ENCODE peak calls at places on chromosomes 11 and 22, in nine cellular contexts. H is mammary epithelial cell, X is cardiac muscle cell, I is GM23338, S is iPS DF 6.9, L is AG04450, M is suprapubic skin, P is neural progenitor cell, N is aorta. G is an unnamed sample.
A peak's percentile ranks its signal among the peaks of the same experiment; 100 is the strongest.

GRCh38 chr22:37162221-37163095 is 12.7 kb upstream of the IL2RB start:
- DNase-seq in S (no peak), P (no peak), N (no peak), M (no peak), L (no peak), H (no peak), X (no peak), I (no peak), G (no peak)

GRCh38 chr22:36386351-36386899 is 1.3 kb downstream of the MYH9 start:
- DNase-seq in L (no peak), S (no peak), M (no peak), I (no peak), P (peak; percentile 79), N (peak; percentile 80), X (no peak), H (no peak), G (no peak)

GRCh38 chr11:19753451-19754041 is 40.9 kb downstream of the NAV2 start:
- DNase-seq in S (no peak), N (no peak), I (peak; percentile 41), H (no peak), M (no peak), P (no peak), X (no peak), L (no peak), G (no peak)

GRCh38 chr11:102589047-102589459 is 36.1 kb downstream of the MMP20 start:
- DNase-seq in M (no peak), S (no peak), P (no peak), N (no peak), X (no peak), H (no peak), L (no peak), I (no peak), G (no peak)

GRCh38 chr11:72039108-72039850 is 40.6 kb downstream of the IL18BP start:
- DNase-seq in P (no peak), X (peak; percentile 27), I (peak; percentile 19), S (no peak), M (no peak), L (peak; percentile 7), N (no peak), H (no peak), G (no peak)

GRCh38 chr11:26186389-26186788 is 145.5 kb upstream of the ANO3 start:
- DNase-seq in N (no peak), L (no peak), X (no peak), I (no peak), S (no peak), H (no peak), M (no peak), P (no peak), G (no peak)

GRCh38 chr22:43100223-43100622 is 10.3 kb upstream of the BIK start:
- DNase-seq in L (no peak), H (peak; percentile 53), P (no peak), N (no peak), S (no peak), I (no peak), X (no peak), M (no peak), G (peak; percentile 46)

GRCh38 chr11:36018967-36019596 is 75.2 kb downstream of the LDLRAD3 start:
- DNase-seq in M (no peak), X (no peak), L (no peak), S (no peak), N (no peak), I (no peak), P (no peak), H (no peak), G (no peak)

DNA sequence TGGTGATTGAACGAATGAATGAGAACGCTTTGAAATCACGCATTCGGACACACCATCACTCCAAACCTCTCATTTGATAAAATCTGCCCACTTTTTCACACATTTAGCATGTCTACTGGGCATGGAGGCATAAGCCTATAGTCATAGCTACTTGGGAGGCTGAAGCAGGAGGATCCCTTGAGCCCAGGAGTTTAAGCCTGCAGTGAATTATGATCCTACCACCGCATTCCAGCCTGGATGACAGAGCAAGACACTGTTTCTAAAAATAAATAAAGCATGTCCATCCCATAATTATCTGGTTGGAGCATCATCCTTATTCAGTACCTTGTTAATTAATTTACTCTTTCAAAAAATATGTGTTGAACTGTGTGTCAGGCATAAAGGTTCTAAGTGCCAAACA is 3.3 kb upstream of the PICALM start:
- DNase-seq in S (no peak), L (no peak), H (no peak), N (no peak), I (no peak), P (no peak), M (no peak), X (no peak), G (no peak)
- H3K27ac ChIP-seq in S (no peak overlapping the region), L (no peak overlapping the region), H (no peak overlapping the region), N (no peak overlapping the region), I (no peak overlapping the region), P (no peak overlapping the region), M (no peak overlapping the region), X (no peak overlapping the region), G (no peak overlapping the region)

DNA sequence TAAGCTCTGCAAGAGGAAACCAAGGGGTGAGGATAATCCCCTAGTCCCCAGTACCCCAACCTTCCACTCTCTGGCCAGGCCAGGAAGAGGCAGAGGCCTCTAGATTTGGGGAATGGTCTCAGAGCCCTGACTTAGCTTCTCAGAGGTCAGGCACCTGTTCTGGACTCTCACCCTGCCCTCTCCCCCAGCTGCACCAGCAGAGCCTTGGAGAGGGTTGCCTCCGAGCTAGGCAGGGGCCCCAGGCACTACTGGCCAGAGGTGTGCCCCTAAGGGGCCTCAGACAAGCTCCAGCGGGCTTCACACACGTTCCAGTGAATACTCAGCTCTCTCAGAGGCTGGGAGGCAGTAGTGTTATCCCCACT is 8.0 kb downstream of the FREY1 start:
- DNase-seq in S (no peak), I (no peak), N (no peak), L (no peak), X (no peak), H (no peak), M (no peak), P (no peak), G (no peak)
- H3K27ac ChIP-seq in S (no peak overlapping the region), I (no peak overlapping the region), N (no peak overlapping the region), L (no peak overlapping the region), X (no peak overlapping the region), H (no peak overlapping the region), M (no peak overlapping the region), P (no peak overlapping the region), G (no peak overlapping the region)

GRCh38 chr22:48199667-48200066 is 1437.2 kb downstream of the TBC1D22A start:
- DNase-seq in S (no peak), X (no peak), H (no peak), P (no peak), I (no peak), M (no peak), N (no peak), L (no peak), G (no peak)
- H3K27ac ChIP-seq in S (no peak overlapping the region), X (no peak overlapping the region), H (no peak overlapping the region), P (no peak overlapping the region), I (no peak overlapping the region), M (no peak overlapping the region), N (no peak overlapping the region), L (no peak overlapping the region), G (no peak overlapping the region)

GRCh38 chr11:127866109-127866508 is 721.2 kb downstream of the ETS1 start:
- DNase-seq in M (no peak), X (no peak), H (peak; percentile 31), P (no peak), I (no peak), N (no peak), S (no peak), L (no peak), G (no peak)
- H3K27ac ChIP-seq in M (no peak overlapping the region), X (no peak overlapping the region), H (no peak overlapping the region), P (no peak overlapping the region), I (no peak overlapping the region), N (no peak overlapping the region), S (no peak overlapping the region), L (no peak overlapping the region), G (no peak overlapping the region)

GRCh38 chr22:47106806-47107205 is 344.4 kb downstream of the TBC1D22A start:
- DNase-seq in I (no peak), H (no peak), X (no peak), S (no peak), M (no peak), N (no peak), P (no peak), L (no peak), G (no peak)

GRCh38 chr22:47111626-47112373 is 349.4 kb downstream of the TBC1D22A start:
- DNase-seq in M (no peak), H (no peak), S (no peak), N (no peak), X (peak; percentile 61), I (no peak), P (no peak), L (no peak), G (no peak)

GRCh38 chr22:47105085-47105484 is 342.6 kb downstream of the TBC1D22A start:
- DNase-seq in I (no peak), L (no peak), M (no peak), P (no peak), X (no peak), H (no peak), N (no peak), S (no peak), G (no peak)

GRCh38 chr22:47110817-47111443 is 348.5 kb downstream of the TBC1D22A start:
- DNase-seq in H (no peak), M (peak; percentile 53), P (no peak), N (no peak), I (no peak), L (no peak), X (peak; percentile 94), S (no peak), G (no peak)

DNA sequence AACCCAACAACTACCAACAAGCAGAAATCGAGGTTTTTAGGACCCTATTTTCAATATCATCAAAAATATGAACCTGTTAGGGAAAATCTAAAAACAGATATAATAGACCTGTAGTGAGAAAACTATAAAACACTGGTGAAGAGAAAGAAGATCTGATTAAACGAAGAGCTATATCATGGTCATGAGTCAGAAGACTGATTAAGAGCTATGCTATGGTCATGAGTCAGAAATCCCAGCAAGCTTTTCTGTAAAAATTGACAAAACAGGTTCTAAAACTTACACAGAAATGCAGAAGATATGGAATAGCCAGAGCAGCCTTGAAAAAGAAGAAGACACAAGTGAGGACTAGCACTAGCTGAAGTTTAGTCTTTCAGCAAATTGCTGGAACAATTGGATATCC is 345.0 kb downstream of the TBC1D22A start:
- DNase-seq in M (no peak), X (peak; percentile 68), I (no peak), L (peak; percentile 48), H (peak; percentile 67), N (no peak), P (no peak), S (no peak), G (peak; percentile 12)
- H3K27ac ChIP-seq in M (no peak overlapping the region), X (no peak overlapping the region), I (no peak overlapping the region), L (peak overlapping the region; percentile 86), H (peak overlapping the region; percentile 22), N (no peak overlapping the region), P (no peak overlapping the region), S (no peak overlapping the region), G (peak overlapping the region; percentile 40)

GRCh38 chr22:39301926-39302325 is 17.5 kb downstream of the RPL3 start:
- DNase-seq in M (no peak), N (no peak), H (no peak), P (no peak), S (no peak), X (no peak), L (no peak), I (no peak), G (no peak)
- H3K27ac ChIP-seq in M (no peak overlapping the region), N (no peak overlapping the region), H (no peak overlapping the region), P (no peak overlapping the region), S (no peak overlapping the region), X (no peak overlapping the region), L (no peak overlapping the region), I (no peak overlapping the region), G (no peak overlapping the region)